ENCODE peak calls at places on chromosomes 7 and 10, in five cellular contexts. X is H1, T is K562, J is GM12878, G is HepG2. I is an unnamed sample.

GRCh38 chr7:129055861-129056464 is 1.1 kb upstream of the TNPO3 start:
- DNase-seq in J (no peak), T (no peak), G (no peak), X (no peak), I (no peak)

GRCh38 chr7:80622531-80622930 is 15.9 kb upstream of the CD36 start:
- DNase-seq in X (no peak), J (no peak), T (no peak), G (no peak), I (no peak)

GRCh38 chr10:29535012-29535777 is 99.6 kb downstream of the SVIL start:
- DNase-seq in T (peak), J (no peak), X (no peak), G (peak), I (peak)

GRCh38 chr10:133388973-133389818 is 4.8 kb upstream of the MTG1 start:
- DNase-seq in G (no peak), X (no peak), J (peak), T (peak), I (no peak)

GRCh38 chr10:31340343-31340742 is 21.3 kb downstream of the ZEB1 start:
- DNase-seq in J (no peak), G (peak), X (no peak), T (no peak), I (no peak)

GRCh38 chr7:86939197-86939814 is 120.1 kb downstream of the ELAPOR2 start:
- DNase-seq in X (no peak), G (peak), J (peak), T (peak), I (peak)

GRCh38 chr7:95686109-95686508 is 86.2 kb upstream of the DYNC1I1 start:
- DNase-seq in X (no peak), G (peak), T (no peak), J (no peak), I (peak)

GRCh38 chr10:82497451-82497850 is 622.5 kb downstream of the NRG3 start:
- DNase-seq in X (no peak), G (no peak), J (no peak), T (no peak), I (no peak)

GRCh38 chr10:93746844-93747284 is 10.9 kb upstream of the LGI1 start:
- DNase-seq in X (peak), G (peak), J (no peak), T (no peak), I (peak)

GRCh38 chr10:3081383-3081981 is 14.1 kb downstream of the PFKP start:
- DNase-seq in T (no peak), X (no peak), G (no peak), J (no peak), I (no peak)

GRCh38 chr7:41733063-41733398 is 30.1 kb upstream of the INHBA start:
- DNase-seq in G (no peak), X (no peak), J (no peak), T (no peak), I (no peak)

GRCh38 chr10:132048294-132048667 is 17.5 kb upstream of the JAKMIP3 start:
- DNase-seq in G (peak), X (no peak), T (no peak), J (no peak), I (no peak)

GRCh38 chr7:46566375-46566774 is 645.3 kb upstream of the IGFBP3 start:
- DNase-seq in J (no peak), X (no peak), G (no peak), T (no peak), I (no peak)

GRCh38 chr10:127468632-127469031 is 80.5 kb upstream of the NPS start:
- DNase-seq in X (no peak), T (no peak), G (peak), J (no peak), I (no peak)

GRCh38 chr10:45371555-45371954 is 2.5 kb upstream of the ALOX5 start:
- DNase-seq in G (no peak), T (no peak), X (no peak), J (no peak), I (no peak)

GRCh38 chr10:125768217-125768616 is 7.4 kb downstream of the MMP21 start:
- DNase-seq in G (no peak), J (no peak), T (peak), X (no peak), I (no peak)

GRCh38 chr7:17849504-17849903 is 90.8 kb downstream of the SNX13 start:
- DNase-seq in G (peak), J (no peak), T (no peak), X (no peak), I (no peak)

GRCh38 chr7:130393799-130394411 is 13.6 kb downstream of the CPA1 start:
- DNase-seq in T (no peak), J (no peak), G (no peak), X (no peak), I (no peak)

GRCh38 chr7:113805976-113806375 is 112.8 kb downstream of the PPP1R3A start:
- DNase-seq in T (no peak), X (no peak), J (no peak), G (no peak), I (no peak)

GRCh38 chr7:98988641-98989040 is 110.3 kb downstream of the TRRAP start:
- DNase-seq in J (no peak), G (no peak), X (no peak), T (no peak), I (no peak)

GRCh38 chr7:24227603-24228359 is 56.2 kb upstream of the NPY start:
- DNase-seq in G (no peak), J (peak), T (no peak), X (no peak), I (no peak)

GRCh38 chr10:3783721-3784432 is 1.1 kb downstream of the KLF6 start:
- DNase-seq in J (no peak), X (no peak), T (no peak), G (peak), I (no peak)

GRCh38 chr10:3708830-3709229 is 76.2 kb downstream of the KLF6 start:
- DNase-seq in G (no peak), J (no peak), X (no peak), T (no peak), I (no peak)

GRCh38 chr10:73886085-73886529 is 11.8 kb upstream of the CAMK2G start:
- DNase-seq in X (no peak), T (peak), G (peak), J (no peak), I (no peak)

GRCh38 chr10:14378387-14378960 is 47.8 kb upstream of the FRMD4A start:
- DNase-seq in X (no peak), G (peak), T (no peak), J (no peak), I (no peak)

GRCh38 chr7:51158742-51159441 is 157.7 kb downstream of the COBL start:
- DNase-seq in J (no peak), X (no peak), T (no peak), G (no peak), I (no peak)

DNA sequence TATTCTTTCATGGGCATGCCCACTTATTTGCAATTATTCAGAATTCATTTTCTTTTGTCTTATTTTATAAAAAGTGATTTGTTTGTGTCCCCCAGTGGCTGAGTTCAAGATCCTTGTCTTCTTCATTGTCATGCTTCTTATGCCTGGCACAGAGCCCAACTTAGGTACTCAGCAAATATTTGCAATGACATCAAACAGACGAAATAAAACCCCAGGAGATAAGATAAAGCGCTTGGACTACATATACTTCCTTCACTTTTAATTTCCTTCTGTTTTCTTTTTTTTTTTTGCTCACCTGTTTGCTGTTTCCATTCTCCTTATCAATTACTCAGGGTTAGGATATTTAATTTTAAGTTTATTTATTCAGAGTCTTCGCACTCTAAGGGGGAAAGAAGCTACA is 225.0 kb downstream of the SDHAF3 start:
- DNase-seq in T (no peak), J (no peak), X (no peak), G (no peak), I (no peak)
- TF ChIP-seq YY1 in T (no peak), J (no peak), X (no peak), G (no peak), I (no peak)

GRCh38 chr7:73770002-73770859 is at the start of gene CLDN3:
- DNase-seq in J (no peak), G (no peak), T (no peak), X (peak), I (peak)

GRCh38 chr7:73770860-73771665 is 993 bp upstream of the CLDN3 start:
- DNase-seq in T (no peak), J (no peak), G (no peak), X (no peak), I (no peak)

GRCh38 chr7:73769481-73770001 is 529 bp downstream of the CLDN3 start:
- DNase-seq in X (no peak), T (no peak), J (no peak), G (no peak), I (no peak)

GRCh38 chr7:73774923-73775322 is 4.9 kb upstream of the CLDN3 start:
- DNase-seq in T (peak), G (no peak), X (no peak), J (no peak), I (no peak)

DNA sequence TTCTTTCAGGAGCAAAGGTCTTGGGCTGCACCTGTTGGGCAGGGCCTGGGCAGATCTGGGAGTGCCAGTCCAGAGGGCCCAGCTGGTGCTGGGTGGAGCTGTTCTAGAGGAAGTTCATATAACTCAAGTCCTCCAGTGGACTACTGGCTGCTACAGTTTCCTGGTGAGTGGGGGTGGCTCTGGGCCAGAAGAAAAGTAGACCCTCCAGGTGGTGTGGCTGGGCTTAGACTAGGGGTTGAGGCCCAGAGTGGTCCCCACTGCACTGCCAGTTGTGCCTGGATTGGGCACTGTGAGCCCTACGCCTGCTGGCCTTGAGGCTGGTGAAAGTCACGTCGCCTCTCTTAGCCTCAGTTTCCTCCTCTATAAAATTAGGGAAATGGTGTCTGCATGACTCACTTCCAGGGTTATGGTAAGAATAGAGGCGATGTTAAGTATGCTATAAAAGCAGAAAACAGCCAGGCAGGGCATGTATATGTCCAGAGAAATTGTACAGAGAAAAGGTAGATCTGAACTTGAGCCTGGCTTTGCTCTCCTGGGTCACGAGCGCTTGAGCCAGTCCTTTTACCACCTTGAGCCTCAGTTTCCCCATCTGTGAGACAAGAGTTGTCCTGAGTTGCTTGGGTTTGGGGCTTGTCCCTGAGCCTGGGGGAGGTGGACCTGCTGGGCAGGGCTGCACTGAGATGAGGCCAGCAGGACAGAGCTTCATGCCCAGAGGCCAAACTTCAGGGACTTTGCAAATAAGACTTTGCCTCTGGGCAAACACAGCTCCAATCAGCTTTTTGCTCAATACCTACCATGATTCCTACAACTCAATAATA is 3.8 kb upstream of the CLDN3 start:
- DNase-seq in J (no peak), T (no peak), X (no peak), G (no peak), I (no peak)
- TF ChIP-seq POLR2A in J (no peak), T (no peak), X (no peak), G (no peak), I (no peak)

DNA sequence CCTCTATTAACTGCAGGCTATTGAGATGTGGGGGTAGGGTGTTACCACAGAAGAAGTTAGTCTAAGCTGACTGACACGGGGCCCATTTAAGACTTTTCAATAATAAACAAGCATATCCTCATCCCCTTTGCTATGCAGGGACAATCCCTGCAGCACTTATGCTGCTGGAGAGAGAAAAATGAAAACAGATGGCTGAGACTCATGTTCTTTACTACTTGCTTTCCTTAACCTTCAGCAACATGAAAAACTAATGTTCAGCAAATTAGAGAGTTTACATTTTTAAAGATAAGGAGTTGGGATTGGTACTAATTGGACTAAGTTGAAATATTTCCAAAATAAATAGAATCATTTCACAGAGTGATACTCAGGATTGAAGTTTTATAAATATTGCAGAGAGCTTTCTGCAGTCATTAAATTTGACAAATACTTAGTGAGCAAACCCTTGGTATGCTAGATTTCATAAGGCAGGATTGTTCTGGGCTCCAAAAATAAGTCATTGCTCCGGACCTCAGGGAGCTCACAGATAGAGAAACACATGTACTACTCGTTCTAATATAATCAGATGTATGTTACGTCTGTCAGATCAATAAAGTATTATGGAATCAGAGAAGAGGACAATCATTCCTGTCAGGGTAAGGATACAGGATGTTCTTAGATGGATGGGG is 147.1 kb upstream of the LRRN3 start:
- DNase-seq in T (no peak), G (no peak), X (no peak), J (no peak), I (no peak)
- TF ChIP-seq ZNF274 in T (no peak), G (no peak), X (no peak), J (no peak), I (no peak)

GRCh38 chr10:106557951-106558733 is 606.4 kb downstream of the SORCS1 start:
- DNase-seq in X (no peak), G (no peak), J (no peak), T (no peak), I (no peak)
- TF ChIP-seq YY1 in X (no peak), G (no peak), J (no peak), T (no peak), I (no peak)

DNA sequence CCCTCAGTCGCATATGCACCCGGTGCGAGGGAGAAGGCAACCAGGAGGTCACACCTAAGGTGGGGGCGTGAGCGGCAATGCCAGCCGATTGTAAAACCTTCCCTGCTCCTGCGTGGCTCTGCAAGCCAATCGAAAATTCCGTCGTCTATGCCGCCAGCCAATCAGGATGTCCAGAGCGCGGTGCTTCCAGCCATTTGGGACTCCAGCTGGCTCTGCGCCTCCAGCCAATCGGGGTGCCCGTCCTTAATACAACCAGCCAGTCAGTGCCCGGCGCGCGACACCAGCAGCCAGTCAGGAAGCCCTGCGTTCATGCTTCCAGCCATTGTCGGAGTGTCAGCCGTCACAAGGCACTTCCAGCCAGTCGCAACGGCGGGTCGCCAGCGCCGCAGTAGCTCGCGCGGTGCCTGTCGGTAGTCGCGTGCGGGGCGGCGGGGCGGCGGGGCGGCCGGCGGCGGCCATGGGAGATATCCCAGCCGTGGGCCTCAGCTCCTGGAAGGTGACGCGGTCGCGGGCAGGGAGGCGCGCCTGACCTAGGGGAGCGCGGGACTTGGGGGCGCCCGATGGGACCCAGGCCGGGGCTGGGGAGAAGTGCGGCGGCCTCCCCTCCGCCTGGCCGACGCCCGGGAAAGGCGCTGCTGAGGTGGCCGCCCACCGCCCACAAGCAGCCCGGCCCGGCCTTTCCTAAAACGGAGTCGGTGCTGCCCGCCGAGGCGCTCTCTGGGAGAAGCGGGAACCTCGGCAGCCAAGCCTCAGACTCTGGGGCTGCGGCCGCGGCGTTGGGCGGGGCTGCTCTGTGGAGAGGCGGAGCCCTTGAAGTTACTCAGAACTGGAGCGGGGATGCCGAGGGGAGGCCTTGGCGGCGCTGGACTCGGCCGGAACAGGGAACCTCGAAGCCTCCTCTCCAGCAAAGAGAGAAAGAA is at the start of gene AKR1E2:
- DNase-seq in J (no peak), T (peak), G (no peak), X (peak), I (peak)
- TF ChIP-seq POLR2A in J (no peak), T (peak), G (no peak), X (peak), I (no peak)

GRCh38 chr7:42913591-42913990 is 1.7 kb upstream of the C7orf25 start:
- DNase-seq in T (no peak), J (no peak), X (no peak), G (no peak), I (no peak)

GRCh38 chr7:42914726-42915045 is 2.8 kb upstream of the C7orf25 start:
- DNase-seq in T (no peak), G (no peak), X (no peak), J (no peak), I (no peak)

GRCh38 chr7:42915356-42915755 is 3.5 kb upstream of the C7orf25 start:
- DNase-seq in X (no peak), T (no peak), G (no peak), J (no peak), I (no peak)

GRCh38 chr7:42911482-42912447 is at the start of gene C7orf25:
- DNase-seq in X (peak), J (peak), T (peak), G (peak), I (peak)

GRCh38 chr7:42914009-42914725 is 2.3 kb upstream of the C7orf25 start:
- DNase-seq in J (no peak), T (no peak), G (no peak), X (no peak), I (no peak)
- TF ChIP-seq ZNF274 in J (no peak), T (no peak), G (no peak), X (no peak), I (no peak)

GRCh38 chr10:119597405-119598186 is 832 bp upstream of the TIAL1 start:
- DNase-seq in J (peak), X (no peak), G (no peak), T (no peak), I (no peak)

GRCh38 chr10:119595134-119595714 is 1.5 kb downstream of the TIAL1 start:
- DNase-seq in X (no peak), J (no peak), G (peak), T (no peak), I (no peak)

GRCh38 chr10:119598397-119598796 is 1.6 kb upstream of the TIAL1 start:
- DNase-seq in X (no peak), T (no peak), G (no peak), J (no peak), I (no peak)

GRCh38 chr10:119596537-119597404 is at the start of gene TIAL1:
- DNase-seq in T (peak), X (peak), G (peak), J (peak), I (peak)

DNA sequence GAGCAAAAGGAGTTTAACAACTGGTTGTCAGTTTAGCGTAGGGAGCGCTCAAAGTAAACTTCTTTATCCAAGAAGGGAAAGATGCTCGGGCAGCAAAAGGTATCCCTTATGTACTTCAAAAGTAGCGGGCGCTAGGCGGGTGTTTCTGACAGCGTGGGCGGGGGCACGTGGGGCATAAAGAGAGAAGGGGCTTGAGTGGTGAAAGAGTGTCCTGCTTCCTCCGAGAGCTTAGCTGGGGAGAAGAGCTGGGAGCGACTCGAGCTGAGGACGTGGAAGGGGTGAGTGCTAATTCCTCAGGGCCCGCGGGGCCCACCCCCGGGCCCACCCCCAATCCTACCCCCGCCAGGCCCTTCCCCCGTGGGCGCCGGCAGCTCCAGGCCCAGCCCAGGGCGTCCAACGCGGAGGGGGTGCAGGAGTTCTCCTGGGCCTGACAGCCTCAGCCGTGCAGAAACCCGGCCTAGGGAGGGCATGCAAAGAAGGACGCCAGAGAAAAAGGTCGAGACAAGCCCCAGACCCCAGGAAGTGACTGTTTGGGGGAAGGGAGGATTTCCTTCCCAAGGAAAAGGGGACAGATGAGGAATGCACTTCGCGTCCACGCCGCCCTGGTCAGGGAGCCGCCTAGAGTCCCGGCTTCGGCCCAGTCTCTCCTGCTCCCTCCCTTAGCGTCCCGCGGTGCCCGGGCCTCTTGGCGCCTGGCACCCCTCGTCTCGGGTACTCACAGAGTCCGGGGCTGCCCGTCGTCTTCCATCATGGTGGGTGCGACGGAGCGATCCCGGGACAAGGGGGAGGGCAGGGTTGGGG is 849 bp downstream of the TIAL1 start:
- DNase-seq in G (no peak), X (no peak), T (peak), J (no peak), I (no peak)
- TF ChIP-seq YY1 in G (no peak), X (no peak), T (no peak), J (no peak), I (no peak)

I was measured in HCT116.